ENCODE peak calls at places on chromosomes 12 and 14, in seven cellular contexts. W is activated CD8-positive, alpha-beta memory T cell treated with anti-CD3 and anti-CD28 coated beads, Interleukin-2, amount 50 U/mL, for 4 hours; R is stromal cell of bone marrow; C is NB4; G is NCI-H524; A is AG10803; Z is ascending aorta. F is an unnamed sample.
A peak's percentile ranks its signal among the peaks of the same experiment; 100 is the strongest.

GRCh38 chr14:77376380-77376770 is 519 bp downstream of the TMED8 start:
- DNase-seq in W (peak; percentile 25), R (no peak), C (peak; percentile 56), G (peak; percentile 46), A (peak; percentile 14), Z (no peak), F (peak; percentile 44)

GRCh38 chr14:100078997-100079561 is 13.9 kb downstream of the EVL start:
- DNase-seq in W (peak; percentile 82), R (peak; percentile 57), C (peak; percentile 95), G (no peak), A (peak; percentile 84), Z (no peak), F (no peak)

GRCh38 chr12:93079976-93080375 is 150.9 kb upstream of the EEA1 start:
- DNase-seq in W (no peak), R (no peak), C (no peak), G (no peak), A (no peak), Z (no peak), F (no peak)

GRCh38 chr12:24228371-24228770 is 278.9 kb upstream of the SOX5 start:
- DNase-seq in W (no peak), R (no peak), C (no peak), G (no peak), A (no peak), Z (no peak), F (no peak)

GRCh38 chr14:104104006-104104901 is 18.8 kb downstream of the ASPG start:
- DNase-seq in W (peak; percentile 8), R (no peak), C (no peak), G (no peak), A (no peak), Z (no peak), F (no peak)

GRCh38 chr14:24630872-24631477 is 3.0 kb downstream of the GZMB start:
- DNase-seq in W (no peak), R (no peak), C (no peak), G (no peak), A (peak; percentile 47), Z (no peak), F (no peak)

GRCh38 chr12:122483969-122484368 is 16.8 kb downstream of the ZCCHC8 start:
- DNase-seq in W (no peak), R (no peak), C (no peak), G (no peak), A (no peak), Z (no peak), F (no peak)

GRCh38 chr12:113863455-113863845 is 102.7 kb downstream of the RBM19 start:
- DNase-seq in W (no peak), R (no peak), C (no peak), G (no peak), A (no peak), Z (no peak), F (no peak)

GRCh38 chr14:92729632-92730358 is 18.6 kb downstream of the LGMN start:
- DNase-seq in W (no peak), R (peak; percentile 58), C (peak; percentile 88), G (no peak), A (peak; percentile 78), Z (no peak), F (no peak)

GRCh38 chr12:94592080-94592479 is 58.3 kb downstream of the TMCC3 start:
- DNase-seq in W (no peak), R (no peak), C (no peak), G (no peak), A (no peak), Z (no peak), F (no peak)

GRCh38 chr14:100531152-100531551 is 56.1 kb downstream of the BEGAIN start:
- DNase-seq in W (peak; percentile 6), R (no peak), C (peak; percentile 7), G (no peak), A (no peak), Z (no peak), F (no peak)

GRCh38 chr14:76564471-76565119 is 188.7 kb downstream of the ESRRB start:
- DNase-seq in W (no peak), R (no peak), C (peak; percentile 45), G (peak; percentile 37), A (no peak), Z (no peak), F (peak; percentile 1)

GRCh38 chr12:50043308-50043707 is 14.1 kb upstream of the ASIC1 start:
- DNase-seq in W (no peak), R (no peak), C (no peak), G (no peak), A (no peak), Z (no peak), F (no peak)

GRCh38 chr12:57166971-57167371 is 19.6 kb upstream of the LRP1-AS start:
- DNase-seq in W (no peak), R (peak; percentile 63), C (no peak), G (no peak), A (peak; percentile 59), Z (no peak), F (no peak)

GRCh38 chr12:130334937-130335336 is 2.8 kb upstream of the PIWIL1 start:
- DNase-seq in W (no peak), R (no peak), C (no peak), G (peak; percentile 67), A (no peak), Z (no peak), F (no peak)

GRCh38 chr12:32847287-32847686 is 49.3 kb downstream of the PKP2 start:
- DNase-seq in W (no peak), R (no peak), C (no peak), G (no peak), A (no peak), Z (no peak), F (no peak)

GRCh38 chr12:70671698-70672097 is 34.5 kb upstream of the PTPRB start:
- DNase-seq in W (no peak), R (no peak), C (no peak), G (no peak), A (no peak), Z (no peak), F (no peak)

GRCh38 chr14:74720526-74720925 is 7.6 kb downstream of the FCF1 start:
- DNase-seq in W (no peak), R (no peak), C (no peak), G (no peak), A (peak; percentile 53), Z (no peak), F (no peak)

GRCh38 chr14:61567838-61568571 is 127.3 kb upstream of the HIF1A start:
- DNase-seq in W (no peak), R (no peak), C (peak; percentile 97), G (no peak), A (no peak), Z (no peak), F (peak; percentile 83)

GRCh38 chr12:104480826-104481457 is 24.2 kb downstream of the CHST11 start:
- DNase-seq in W (no peak), R (peak; percentile 66), C (peak; percentile 86), G (no peak), A (peak; percentile 43), Z (no peak), F (no peak)

GRCh38 chr12:12899530-12900380 is 8.4 kb downstream of the GPRC5A start:
- DNase-seq in W (no peak), R (peak; percentile 88), C (no peak), G (no peak), A (peak; percentile 95), Z (no peak), F (no peak)

GRCh38 chr14:60656755-60657608 is 7.7 kb upstream of the SIX1 start:
- DNase-seq in W (no peak), R (no peak), C (peak; percentile 76), G (peak; percentile 81), A (peak; percentile 70), Z (no peak), F (peak; percentile 94)

GRCh38 chr14:101465795-101466448 is 95.4 kb upstream of the DIO3 start:
- DNase-seq in W (no peak), R (no peak), C (no peak), G (no peak), A (no peak), Z (no peak), F (peak; percentile 28)

GRCh38 chr12:85029456-85029855 is 6.6 kb downstream of the TSPAN19 start:
- DNase-seq in W (no peak), R (peak; percentile 22), C (peak; percentile 39), G (peak; percentile 43), A (peak; percentile 36), Z (no peak), F (peak; percentile 32)

GRCh38 chr14:22220427-22220826 is 368.6 kb downstream of the DAD1 start:
- DNase-seq in W (no peak), R (peak; percentile 7), C (no peak), G (no peak), A (peak; percentile 5), Z (no peak), F (no peak)

GRCh38 chr12:25135531-25136154 is 59.3 kb downstream of the DNAI7 start:
- DNase-seq in W (no peak), R (no peak), C (peak; percentile 38), G (no peak), A (no peak), Z (no peak), F (peak; percentile 53)

GRCh38 chr12:3520711-3521110 is 29.7 kb downstream of the PRMT8 start:
- DNase-seq in W (no peak), R (no peak), C (no peak), G (no peak), A (no peak), Z (no peak), F (no peak)

GRCh38 chr12:126930234-126930633 is 1336.7 kb upstream of the TMEM132C start:
- DNase-seq in W (no peak), R (no peak), C (no peak), G (no peak), A (no peak), Z (no peak), F (no peak)

GRCh38 chr12:25194211-25194610 is 749 bp downstream of the DNAI7 start:
- DNase-seq in W (no peak), R (no peak), C (no peak), G (no peak), A (peak; percentile 57), Z (no peak), F (no peak)

GRCh38 chr12:60257063-60257462 is 661.2 kb downstream of the SLC16A7 start:
- DNase-seq in W (no peak), R (peak; percentile 18), C (no peak), G (peak; percentile 2), A (peak; percentile 56), Z (no peak), F (no peak)

GRCh38 chr12:1369460-1369859 is 224.9 kb downstream of the FBXL14 start:
- DNase-seq in W (no peak), R (no peak), C (no peak), G (no peak), A (no peak), Z (no peak), F (no peak)

GRCh38 chr14:105117710-105118385 is 50.7 kb downstream of the JAG2 start:
- DNase-seq in W (no peak), R (no peak), C (no peak), G (no peak), A (no peak), Z (no peak), F (no peak)

GRCh38 chr12:91562476-91562875 is 379.9 kb upstream of the DCN start:
- DNase-seq in W (no peak), R (no peak), C (no peak), G (no peak), A (peak; percentile 11), Z (no peak), F (no peak)

GRCh38 chr12:54058189-54058917 is 4.7 kb downstream of the HOXC4 start:
- DNase-seq in W (no peak), R (no peak), C (no peak), G (no peak), A (no peak), Z (no peak), F (no peak)

F was measured in OCI-LY7.